ENCODE peak calls at places on chromosomes 6 and 20, in seven cellular contexts. One of them, this sample, is unnamed.

GRCh38 chr6:79984261-79984660 is 20.2 kb upstream of the TTK start:
- DNase-seq in PC-3: peak
- DNase-seq in ovary: no peak
- DNase-seq in coronary artery: no peak
- DNase-seq in heart right ventricle: no peak
- DNase-seq in lower lobe of right lung: no peak
- DNase-seq in kidney: no peak
- DNase-seq in this sample: no peak

GRCh38 chr6:51459958-51460357 is 627.5 kb downstream of the PKHD1 start:
- DNase-seq in heart right ventricle: no peak
- DNase-seq in ovary: no peak
- DNase-seq in lower lobe of right lung: no peak
- DNase-seq in PC-3: no peak
- DNase-seq in kidney: no peak
- DNase-seq in coronary artery: no peak
- DNase-seq in this sample: no peak

GRCh38 chr6:21098744-21099143 is 494.8 kb upstream of the SOX4 start:
- DNase-seq in PC-3: no peak
- DNase-seq in ovary: no peak
- DNase-seq in lower lobe of right lung: no peak
- DNase-seq in coronary artery: no peak
- DNase-seq in heart right ventricle: no peak
- DNase-seq in kidney: no peak
- DNase-seq in this sample: no peak

GRCh38 chr6:103797738-103798137 is 1062.0 kb downstream of the HACE1 start:
- DNase-seq in kidney: no peak
- DNase-seq in PC-3: peak
- DNase-seq in heart right ventricle: no peak
- DNase-seq in lower lobe of right lung: no peak
- DNase-seq in ovary: no peak
- DNase-seq in coronary artery: no peak
- DNase-seq in this sample: no peak

GRCh38 chr6:85261250-85261649 is 188.6 kb upstream of the NT5E start:
- DNase-seq in ovary: no peak
- DNase-seq in heart right ventricle: no peak
- DNase-seq in coronary artery: no peak
- DNase-seq in kidney: no peak
- DNase-seq in PC-3: no peak
- DNase-seq in lower lobe of right lung: no peak
- DNase-seq in this sample: no peak

GRCh38 chr6:127117979-127118504 is 429 bp upstream of the RSPO3 start:
- DNase-seq in coronary artery: no peak
- DNase-seq in PC-3: no peak
- DNase-seq in lower lobe of right lung: peak
- DNase-seq in ovary: no peak
- DNase-seq in kidney: peak
- DNase-seq in heart right ventricle: no peak
- DNase-seq in this sample: no peak

GRCh38 chr20:62727584-62728027 is 19.0 kb downstream of the NTSR1 start:
- DNase-seq in ovary: no peak
- DNase-seq in kidney: peak
- DNase-seq in lower lobe of right lung: peak
- DNase-seq in heart right ventricle: no peak
- DNase-seq in coronary artery: no peak
- DNase-seq in PC-3: no peak
- DNase-seq in this sample: no peak

GRCh38 chr6:38591451-38591850 is 48.3 kb downstream of the BTBD9 start:
- DNase-seq in kidney: no peak
- DNase-seq in heart right ventricle: no peak
- DNase-seq in ovary: no peak
- DNase-seq in coronary artery: no peak
- DNase-seq in PC-3: no peak
- DNase-seq in lower lobe of right lung: no peak
- DNase-seq in this sample: no peak

GRCh38 chr20:891121-892080 is 24.7 kb downstream of the ANGPT4 start:
- DNase-seq in ovary: peak
- DNase-seq in PC-3: no peak
- DNase-seq in heart right ventricle: peak
- DNase-seq in coronary artery: no peak
- DNase-seq in lower lobe of right lung: no peak
- DNase-seq in kidney: peak
- DNase-seq in this sample: no peak

GRCh38 chr20:43938932-43939761 is 24.5 kb downstream of the TOX2 start:
- DNase-seq in coronary artery: no peak
- DNase-seq in PC-3: peak
- DNase-seq in kidney: no peak
- DNase-seq in lower lobe of right lung: peak
- DNase-seq in ovary: no peak
- DNase-seq in heart right ventricle: peak
- DNase-seq in this sample: peak

GRCh38 chr20:49888341-49889244 is 26.7 kb downstream of the SPATA2 start:
- DNase-seq in PC-3: peak
- DNase-seq in heart right ventricle: peak
- DNase-seq in kidney: no peak
- DNase-seq in lower lobe of right lung: no peak
- DNase-seq in ovary: no peak
- DNase-seq in coronary artery: peak
- DNase-seq in this sample: no peak

GRCh38 chr20:62822788-62823651 is 6.2 kb downstream of the COL9A3 start:
- DNase-seq in coronary artery: no peak
- DNase-seq in kidney: peak
- DNase-seq in heart right ventricle: no peak
- DNase-seq in lower lobe of right lung: no peak
- DNase-seq in ovary: no peak
- DNase-seq in PC-3: peak
- DNase-seq in this sample: no peak

GRCh38 chr20:39019805-39020325 is 57.7 kb downstream of the DHX35 start:
- DNase-seq in ovary: no peak
- DNase-seq in coronary artery: no peak
- DNase-seq in lower lobe of right lung: no peak
- DNase-seq in kidney: no peak
- DNase-seq in heart right ventricle: no peak
- DNase-seq in PC-3: peak
- DNase-seq in this sample: no peak

GRCh38 chr6:167056370-167056769 is 57.2 kb downstream of the CEP43 start:
- DNase-seq in ovary: no peak
- DNase-seq in PC-3: no peak
- DNase-seq in heart right ventricle: no peak
- DNase-seq in coronary artery: no peak
- DNase-seq in kidney: no peak
- DNase-seq in lower lobe of right lung: no peak
- DNase-seq in this sample: no peak

GRCh38 chr6:57221191-57221935 is 744 bp downstream of the RAB23 start:
- DNase-seq in ovary: peak
- DNase-seq in lower lobe of right lung: peak
- DNase-seq in heart right ventricle: peak
- DNase-seq in kidney: peak
- DNase-seq in PC-3: peak
- DNase-seq in coronary artery: peak
- DNase-seq in this sample: peak

GRCh38 chr6:170445984-170446383 is 107.1 kb downstream of the PSMB1 start:
- DNase-seq in ovary: no peak
- DNase-seq in PC-3: no peak
- DNase-seq in lower lobe of right lung: no peak
- DNase-seq in coronary artery: no peak
- DNase-seq in heart right ventricle: no peak
- DNase-seq in kidney: no peak
- DNase-seq in this sample: no peak

GRCh38 chr6:168188974-168189678 is 110.1 kb upstream of the FRMD1 start:
- DNase-seq in heart right ventricle: no peak
- DNase-seq in ovary: no peak
- DNase-seq in lower lobe of right lung: no peak
- DNase-seq in coronary artery: no peak
- DNase-seq in PC-3: no peak
- DNase-seq in kidney: no peak
- DNase-seq in this sample: no peak

GRCh38 chr6:56959938-56960337 is 5.0 kb downstream of the BEND6 start:
- DNase-seq in lower lobe of right lung: no peak
- DNase-seq in PC-3: peak
- DNase-seq in ovary: no peak
- DNase-seq in coronary artery: no peak
- DNase-seq in kidney: no peak
- DNase-seq in heart right ventricle: no peak
- DNase-seq in this sample: no peak

GRCh38 chr6:10373642-10374359 is 41.1 kb downstream of the TFAP2A start:
- DNase-seq in heart right ventricle: no peak
- DNase-seq in coronary artery: peak
- DNase-seq in kidney: no peak
- DNase-seq in ovary: no peak
- DNase-seq in lower lobe of right lung: no peak
- DNase-seq in PC-3: peak
- DNase-seq in this sample: no peak

GRCh38 chr20:58330692-58331091 is 21.2 kb downstream of the RAB22A start:
- DNase-seq in kidney: no peak
- DNase-seq in ovary: no peak
- DNase-seq in PC-3: no peak
- DNase-seq in lower lobe of right lung: no peak
- DNase-seq in heart right ventricle: peak
- DNase-seq in coronary artery: no peak
- DNase-seq in this sample: no peak

GRCh38 chr6:162408805-162409535 is 318.6 kb downstream of the PRKN start:
- DNase-seq in ovary: no peak
- DNase-seq in PC-3: no peak
- DNase-seq in lower lobe of right lung: no peak
- DNase-seq in heart right ventricle: no peak
- DNase-seq in coronary artery: no peak
- DNase-seq in kidney: no peak
- DNase-seq in this sample: no peak

GRCh38 chr6:162404926-162405325 is 322.6 kb downstream of the PRKN start:
- DNase-seq in lower lobe of right lung: no peak
- DNase-seq in coronary artery: no peak
- DNase-seq in PC-3: no peak
- DNase-seq in heart right ventricle: no peak
- DNase-seq in ovary: peak
- DNase-seq in kidney: no peak
- DNase-seq in this sample: no peak

GRCh38 chr6:162403031-162403430 is 324.5 kb downstream of the PRKN start:
- DNase-seq in coronary artery: no peak
- DNase-seq in PC-3: no peak
- DNase-seq in kidney: no peak
- DNase-seq in lower lobe of right lung: no peak
- DNase-seq in ovary: no peak
- DNase-seq in heart right ventricle: no peak
- DNase-seq in this sample: no peak
- TF ChIP-seq CTCF in coronary artery: no peak
- TF ChIP-seq CTCF in PC-3: no peak
- TF ChIP-seq CTCF in kidney: no peak
- TF ChIP-seq CTCF in lower lobe of right lung: no peak
- TF ChIP-seq CTCF in ovary: no peak
- TF ChIP-seq CTCF in heart right ventricle: no peak
- TF ChIP-seq CTCF in this sample: no peak

GRCh38 chr6:36516991-36517390 is 30.3 kb downstream of the STK38 start:
- DNase-seq in ovary: no peak
- DNase-seq in heart right ventricle: no peak
- DNase-seq in kidney: no peak
- DNase-seq in coronary artery: no peak
- DNase-seq in lower lobe of right lung: no peak
- DNase-seq in PC-3: no peak
- DNase-seq in this sample: no peak
- H3K4me3 ChIP-seq in ovary: no peak
- H3K4me3 ChIP-seq in heart right ventricle: no peak
- H3K4me3 ChIP-seq in kidney: no peak
- H3K4me3 ChIP-seq in coronary artery: no peak
- H3K4me3 ChIP-seq in lower lobe of right lung: no peak
- H3K4me3 ChIP-seq in PC-3: no peak
- H3K4me3 ChIP-seq in this sample: no peak

GRCh38 chr6:15416932-15417509 is 171.2 kb downstream of the JARID2 start:
- DNase-seq in lower lobe of right lung: no peak
- DNase-seq in PC-3: no peak
- DNase-seq in heart right ventricle: no peak
- DNase-seq in ovary: no peak
- DNase-seq in kidney: no peak
- DNase-seq in coronary artery: no peak
- DNase-seq in this sample: no peak
- H3K27ac ChIP-seq in lower lobe of right lung: no peak
- H3K27ac ChIP-seq in PC-3: peak
- H3K27ac ChIP-seq in heart right ventricle: no peak
- H3K27ac ChIP-seq in ovary: no peak
- H3K27ac ChIP-seq in kidney: no peak
- H3K27ac ChIP-seq in coronary artery: no peak
- H3K27ac ChIP-seq in this sample: no peak

DNA sequence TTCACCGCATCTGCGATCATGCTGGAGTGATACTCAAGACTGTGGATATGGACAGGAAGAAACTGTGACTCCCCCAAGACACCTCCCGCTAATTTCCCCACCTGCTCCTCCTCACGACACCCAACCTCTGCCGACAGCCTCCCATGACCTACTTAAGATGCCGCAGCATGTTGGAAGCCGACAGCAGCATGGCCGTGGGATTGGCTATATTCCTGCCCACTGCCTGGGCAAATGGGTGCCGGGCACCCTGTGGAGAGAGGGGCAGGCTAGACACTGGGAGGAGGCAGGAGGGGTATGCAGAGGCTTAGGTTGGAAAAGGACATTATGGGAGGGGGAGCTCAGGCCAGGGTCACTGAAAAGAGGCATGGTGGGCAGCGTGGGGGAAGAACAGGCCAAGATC is 4.5 kb downstream of the IDH3B start:
- DNase-seq in kidney: no peak
- DNase-seq in lower lobe of right lung: no peak
- DNase-seq in ovary: no peak
- DNase-seq in coronary artery: no peak
- DNase-seq in heart right ventricle: no peak
- DNase-seq in PC-3: no peak
- DNase-seq in this sample: peak
- TF ChIP-seq CTCF in kidney: no peak
- TF ChIP-seq CTCF in lower lobe of right lung: no peak
- TF ChIP-seq CTCF in ovary: no peak
- TF ChIP-seq CTCF in coronary artery: no peak
- TF ChIP-seq CTCF in heart right ventricle: no peak
- TF ChIP-seq CTCF in PC-3: no peak
- TF ChIP-seq CTCF in this sample: no peak

GRCh38 chr20:2922957-2923356 is 49.7 kb downstream of the PTPRA start:
- DNase-seq in heart right ventricle: no peak
- DNase-seq in coronary artery: no peak
- DNase-seq in ovary: no peak
- DNase-seq in PC-3: no peak
- DNase-seq in kidney: no peak
- DNase-seq in lower lobe of right lung: no peak
- DNase-seq in this sample: no peak

GRCh38 chr20:2917266-2917665 is 44.0 kb downstream of the PTPRA start:
- DNase-seq in ovary: no peak
- DNase-seq in lower lobe of right lung: no peak
- DNase-seq in coronary artery: no peak
- DNase-seq in PC-3: no peak
- DNase-seq in kidney: no peak
- DNase-seq in heart right ventricle: no peak
- DNase-seq in this sample: no peak

GRCh38 chr20:2918096-2919049 is 45.1 kb downstream of the PTPRA start:
- DNase-seq in coronary artery: no peak
- DNase-seq in lower lobe of right lung: no peak
- DNase-seq in PC-3: no peak
- DNase-seq in ovary: no peak
- DNase-seq in heart right ventricle: no peak
- DNase-seq in kidney: no peak
- DNase-seq in this sample: no peak

GRCh38 chr20:2920473-2920872 is 47.2 kb downstream of the PTPRA start:
- DNase-seq in lower lobe of right lung: no peak
- DNase-seq in PC-3: peak
- DNase-seq in kidney: no peak
- DNase-seq in coronary artery: no peak
- DNase-seq in ovary: no peak
- DNase-seq in heart right ventricle: no peak
- DNase-seq in this sample: no peak

GRCh38 chr20:2919518-2920245 is 46.4 kb downstream of the PTPRA start:
- DNase-seq in heart right ventricle: no peak
- DNase-seq in ovary: no peak
- DNase-seq in kidney: no peak
- DNase-seq in coronary artery: no peak
- DNase-seq in lower lobe of right lung: no peak
- DNase-seq in PC-3: peak
- DNase-seq in this sample: no peak
- H3K4me3 ChIP-seq in heart right ventricle: no peak
- H3K4me3 ChIP-seq in ovary: no peak
- H3K4me3 ChIP-seq in kidney: no peak
- H3K4me3 ChIP-seq in coronary artery: no peak
- H3K4me3 ChIP-seq in lower lobe of right lung: no peak
- H3K4me3 ChIP-seq in PC-3: peak
- H3K4me3 ChIP-seq in this sample: no peak